ENCODE peak calls at places on chromosome 18, in four cellular contexts. I is psoas muscle, R is AG04449, D is AG10803. K is an unnamed sample.
A peak's percentile ranks its signal among the peaks of the same experiment; 100 is the strongest.

GRCh38 chr18:58896268-58896667 is 31.6 kb downstream of the ZNF532 start:
- DNase-seq in I (no peak), R (no peak), D (no peak), K (no peak)

GRCh38 chr18:2570772-2571199 is 519 bp downstream of the METTL4 start:
- DNase-seq in I (peak; percentile 88), R (peak; percentile 16), D (peak; percentile 67), K (peak; percentile 24)

GRCh38 chr18:48740846-48741485 is 202.1 kb downstream of the CTIF start:
- DNase-seq in I (peak; percentile 70), R (no peak), D (no peak), K (no peak)

GRCh38 chr18:55038162-55038561 is 78.9 kb upstream of the CCDC68 start:
- DNase-seq in I (no peak), R (no peak), D (peak; percentile 34), K (no peak)

GRCh38 chr18:10053861-10054260 is 140.0 kb downstream of the VAPA start:
- DNase-seq in I (no peak), R (no peak), D (no peak), K (no peak)

GRCh38 chr18:58967643-58968291 is 103.1 kb downstream of the ZNF532 start:
- DNase-seq in I (no peak), R (no peak), D (peak; percentile 46), K (peak; percentile 68)

GRCh38 chr18:74946646-74947045 is 262.3 kb downstream of the PTGR3 start:
- DNase-seq in I (no peak), R (no peak), D (no peak), K (no peak)

GRCh38 chr18:9474103-9474982 is 970 bp upstream of the RALBP1 start:
- DNase-seq in I (no peak), R (no peak), D (peak; percentile 80), K (no peak)

GRCh38 chr18:11553098-11553940 is 56.1 kb upstream of the SLC35G4 start:
- DNase-seq in I (no peak), R (peak; percentile 5), D (peak; percentile 56), K (peak; percentile 38)

GRCh38 chr18:47928466-47928865 is 2.0 kb downstream of the SMAD2 start:
- DNase-seq in I (no peak), R (no peak), D (no peak), K (no peak)

GRCh38 chr18:48842259-48843061 is 108.3 kb downstream of the SMAD7 start:
- DNase-seq in I (peak; percentile 48), R (no peak), D (no peak), K (no peak)

GRCh38 chr18:55054591-55054990 is 95.3 kb upstream of the CCDC68 start:
- DNase-seq in I (no peak), R (no peak), D (peak; percentile 87), K (no peak)

GRCh38 chr18:53426656-53427055 is 797.8 kb downstream of the MBD2 start:
- DNase-seq in I (no peak), R (no peak), D (no peak), K (no peak)

GRCh38 chr18:8752329-8752728 is 47.0 kb downstream of the MTCL1 start:
- DNase-seq in I (no peak), R (no peak), D (peak; percentile 69), K (no peak)

GRCh38 chr18:33495278-33495677 is 54.8 kb upstream of the CCDC178 start:
- DNase-seq in I (no peak), R (no peak), D (peak; percentile 1), K (no peak)

GRCh38 chr18:79612291-79613108 is 67.1 kb upstream of the CTDP1 start:
- DNase-seq in I (peak; percentile 49), R (no peak), D (no peak), K (no peak)

GRCh38 chr18:48183613-48184012 is 225.6 kb downstream of the ZBTB7C start:
- DNase-seq in I (no peak), R (no peak), D (no peak), K (no peak)

GRCh38 chr18:51074605-51075004 is 44.6 kb downstream of the SMAD4 start:
- DNase-seq in I (no peak), R (no peak), D (no peak), K (no peak)

GRCh38 chr18:34707670-34708069 is 2.4 kb upstream of the DTNA start:
- DNase-seq in I (peak; percentile 54), R (peak; percentile 63), D (peak; percentile 90), K (peak; percentile 93)

GRCh38 chr18:43420950-43421349 is 143.7 kb upstream of the SYT4 start:
- DNase-seq in I (no peak), R (no peak), D (no peak), K (no peak)

GRCh38 chr18:13437801-13438506 is 219.4 kb downstream of the LDLRAD4 start:
- DNase-seq in I (peak; percentile 9), R (no peak), D (no peak), K (no peak)
- H3K4me3 ChIP-seq in I (no peak overlapping the region), R (no peak overlapping the region), D (no peak overlapping the region), K (no peak overlapping the region)

DNA sequence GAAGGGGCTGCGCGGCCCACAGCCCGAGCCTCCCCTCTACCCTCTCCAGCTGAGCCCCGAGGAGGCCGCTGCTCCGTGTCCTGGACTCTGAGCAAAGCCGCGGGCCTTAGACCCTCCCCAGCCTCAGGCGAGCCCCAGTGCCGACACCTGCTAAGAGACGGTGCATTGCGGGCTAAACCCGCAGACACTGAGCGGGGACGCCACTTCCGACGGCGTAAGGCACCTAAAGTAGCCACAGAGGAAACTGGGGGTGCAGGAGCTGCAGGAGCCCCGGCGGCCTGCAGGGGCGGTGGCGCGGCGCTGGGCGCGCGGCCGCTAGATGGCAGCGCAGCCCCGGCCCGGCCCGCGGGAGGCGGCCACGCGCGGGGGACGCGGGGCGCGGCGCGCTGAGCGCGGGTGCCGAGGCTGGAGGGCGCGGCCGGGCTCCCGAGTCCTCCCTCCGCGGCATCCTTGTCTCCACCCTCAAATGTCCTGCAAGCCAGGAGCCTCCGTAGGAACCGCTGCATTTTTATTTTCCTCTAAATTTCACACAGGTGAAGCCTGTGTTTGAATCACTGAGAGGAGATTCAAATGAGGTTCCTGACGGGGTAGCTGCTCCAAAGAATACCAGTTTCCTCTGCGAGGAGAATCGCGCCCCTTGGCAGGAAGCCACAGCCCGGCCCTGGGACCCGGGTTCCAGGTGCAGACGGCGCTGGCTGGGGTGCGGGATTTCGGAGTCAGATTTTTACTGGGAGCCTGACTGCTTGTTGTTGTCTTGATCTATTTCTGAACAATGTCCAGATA is 650.5 kb downstream of the GALR1 start:
- DNase-seq in I (no peak), R (no peak), D (peak; percentile 15), K (no peak)
- TF ChIP-seq CTCF in I (peak; percentile 69), R (peak; percentile 56), D (peak; percentile 61), K (peak; percentile 60)

GRCh38 chr18:35969676-35970075 is 2.8 kb upstream of the RMP24 start:
- DNase-seq in I (no peak), R (no peak), D (no peak), K (no peak)
- H3K4me3 ChIP-seq in I (no peak overlapping the region), R (no peak overlapping the region), D (no peak overlapping the region), K (no peak overlapping the region)

DNA sequence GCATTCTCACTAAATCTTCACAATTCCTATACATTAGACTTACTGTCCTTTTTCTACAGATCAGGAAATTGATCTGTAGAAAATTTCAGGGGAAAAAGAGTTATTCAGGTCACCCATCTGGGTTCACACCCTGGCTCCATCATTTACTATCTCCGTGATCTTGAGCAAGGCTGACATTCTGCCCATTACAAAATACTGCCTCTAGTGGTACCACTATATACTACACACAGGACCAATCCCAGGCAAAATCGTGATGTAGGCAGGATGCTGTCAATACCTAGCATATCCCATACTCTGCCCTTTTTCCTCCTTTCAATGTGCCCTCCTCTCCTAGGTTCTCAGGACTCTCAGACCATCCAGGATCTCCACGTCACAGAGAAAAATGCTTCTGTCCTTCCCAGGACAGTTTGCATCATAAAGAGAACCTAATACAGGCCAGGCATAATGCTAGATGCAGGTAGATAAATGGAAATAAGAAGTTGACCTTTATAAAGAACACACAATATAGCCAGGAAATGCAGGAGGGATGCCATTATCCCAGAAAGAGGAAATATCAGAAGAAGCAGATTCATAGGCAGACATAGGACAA is 101.9 kb downstream of the CDH20 start:
- DNase-seq in I (no peak), R (no peak), D (peak; percentile 8), K (no peak)
- TF ChIP-seq CTCF in I (no peak), R (peak; percentile 40), D (peak; percentile 61), K (peak; percentile 66)

GRCh38 chr18:22171263-22171838 is 2.0 kb downstream of the GATA6 start:
- DNase-seq in I (no peak), R (no peak), D (no peak), K (no peak)
- H3K4me3 ChIP-seq in I (peak overlapping the region; percentile 85), R (peak overlapping the region; percentile 72), D (peak overlapping the region; percentile 84), K (peak overlapping the region; percentile 59)

DNA sequence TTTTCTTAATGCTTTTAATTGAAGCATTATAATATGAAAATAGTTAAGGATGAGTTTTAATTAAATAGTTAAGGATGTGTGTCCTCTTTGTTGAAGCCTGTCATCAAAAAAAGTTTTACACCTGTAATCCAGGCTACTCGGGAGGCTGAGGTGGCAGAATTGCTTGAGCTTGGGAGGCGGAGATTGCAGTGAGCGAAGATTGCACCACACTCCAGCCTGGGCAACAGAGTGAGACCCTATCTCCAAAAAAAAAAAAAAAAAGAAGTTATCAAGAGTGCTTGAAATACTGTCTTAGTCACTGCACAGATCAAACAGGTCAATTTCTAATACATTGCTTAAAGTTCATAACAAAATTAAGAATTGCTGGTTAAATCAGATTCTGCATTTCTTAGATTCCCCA is 193.6 kb downstream of the CD226 start:
- DNase-seq in I (no peak), R (no peak), D (no peak), K (no peak)
- TF ChIP-seq CTCF in I (no peak), R (no peak), D (no peak), K (no peak)

DNA sequence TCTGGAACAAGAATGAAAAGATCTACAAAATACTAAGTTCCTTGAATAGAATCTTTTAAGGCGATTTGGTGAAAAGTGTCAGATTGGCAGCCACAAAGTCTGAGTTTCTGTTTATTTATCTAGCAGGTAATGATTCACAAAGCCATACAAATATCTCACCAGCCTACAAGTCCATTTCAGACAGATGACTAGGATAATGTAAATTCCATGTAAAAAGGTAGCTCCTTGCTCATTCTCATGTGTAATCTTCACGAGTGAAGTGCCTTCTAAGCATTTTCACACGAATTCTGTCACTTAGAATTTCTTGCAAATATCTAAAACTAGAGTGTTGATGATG is 221.8 kb upstream of the RBBP8 start:
- DNase-seq in I (no peak), R (no peak), D (no peak), K (no peak)
- H3K4me3 ChIP-seq in I (no peak overlapping the region), R (no peak overlapping the region), D (no peak overlapping the region), K (no peak overlapping the region)

GRCh38 chr18:13868501-13869271 is 44.7 kb downstream of the MC5R start:
- DNase-seq in I (no peak), R (no peak), D (no peak), K (no peak)
- TF ChIP-seq CTCF in I (no peak), R (no peak), D (no peak), K (no peak)

DNA sequence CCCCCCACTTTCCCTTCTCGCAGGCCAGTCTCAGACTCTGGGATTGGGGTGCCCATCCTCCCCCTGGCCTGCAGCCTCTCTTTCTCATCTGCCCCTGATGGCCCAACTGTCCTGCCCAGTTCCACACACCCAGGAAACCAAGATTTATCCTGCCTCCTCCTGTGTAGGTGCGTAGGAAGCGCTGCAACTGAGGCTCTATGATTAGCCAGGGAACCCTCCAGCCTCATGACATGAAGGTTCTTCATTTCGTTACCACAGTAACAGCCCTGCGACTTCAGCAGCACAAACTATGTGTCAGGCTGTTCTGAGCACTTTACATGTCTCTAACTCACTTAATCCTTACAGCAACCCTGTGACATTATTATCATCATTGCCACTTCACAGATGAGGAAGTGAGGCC is 305.9 kb downstream of the CELF4 start:
- DNase-seq in I (no peak), R (no peak), D (no peak), K (no peak)
- H3K4me3 ChIP-seq in I (no peak overlapping the region), R (no peak overlapping the region), D (no peak overlapping the region), K (no peak overlapping the region)

K was measured in HFF-Myc.